ENCODE peak calls at places on chromosomes 3 and 15, in five cellular contexts. G is body of pancreas, E is NCI-H510A treated with DMSO at 0.1 percent for 48 hours, I is NCI-H2081, R is WERI-Rb-1. T is an unnamed sample.

GRCh38 chr3:32296251-32297204 is 58.0 kb downstream of the CMTM8 start:
- DNase-seq in G (peak), I (peak), E (peak), R (peak), T (peak)

GRCh38 chr3:123809597-123809996 is 74.5 kb downstream of the MYLK start:
- DNase-seq in R (no peak), I (no peak), G (no peak), E (no peak), T (no peak)

GRCh38 chr15:90059208-90059985 is 42.9 kb downstream of the IDH2 start:
- DNase-seq in R (no peak), E (peak), I (peak), G (no peak), T (no peak)

GRCh38 chr3:129695203-129695602 is 88.7 kb upstream of the PLXND1 start:
- DNase-seq in I (no peak), E (no peak), R (no peak), G (no peak), T (no peak)

GRCh38 chr15:70720228-70721016 is 42.9 kb downstream of the UACA start:
- DNase-seq in E (no peak), I (no peak), G (no peak), R (no peak), T (no peak)

GRCh38 chr3:186284661-186285060 is 77.4 kb downstream of the DGKG start:
- DNase-seq in R (no peak), G (no peak), I (no peak), E (no peak), T (no peak)

GRCh38 chr15:53453253-53454105 is 306.0 kb downstream of the WDR72 start:
- DNase-seq in G (peak), I (no peak), R (no peak), E (peak), T (no peak)

GRCh38 chr3:99645277-99646106 is 7.1 kb downstream of the COL8A1 start:
- DNase-seq in I (no peak), G (no peak), E (no peak), R (peak), T (peak)

GRCh38 chr3:171672124-171672523 is 138.2 kb downstream of the PLD1 start:
- DNase-seq in G (no peak), E (no peak), R (no peak), I (no peak), T (no peak)

GRCh38 chr3:99023590-99024192 is 122.2 kb upstream of the DCBLD2 start:
- DNase-seq in I (peak), G (no peak), R (no peak), E (peak), T (peak)

GRCh38 chr15:57388199-57388863 is 12.0 kb downstream of the CGNL1 start:
- DNase-seq in G (peak), R (no peak), I (no peak), E (no peak), T (no peak)

GRCh38 chr3:191848818-191849217 is 387.9 kb downstream of the PYDC2 start:
- DNase-seq in G (no peak), R (no peak), E (no peak), I (no peak), T (no peak)

GRCh38 chr15:58260911-58261267 is 122.7 kb downstream of the AQP9 start:
- DNase-seq in E (peak), G (no peak), I (no peak), R (no peak), T (peak)

GRCh38 chr3:170712336-170712735 is 126.5 kb upstream of the SLC7A14 start:
- DNase-seq in G (no peak), R (no peak), I (no peak), E (no peak), T (no peak)

GRCh38 chr3:61537366-61537765 is 24.0 kb upstream of the PTPRG start:
- DNase-seq in E (no peak), I (no peak), G (no peak), R (no peak), T (no peak)

GRCh38 chr3:126421573-126422119 is 26.9 kb downstream of the CFAP100 start:
- DNase-seq in G (no peak), I (no peak), E (no peak), R (no peak), T (no peak)

GRCh38 chr15:67957435-67958139 is 96.5 kb upstream of the PIAS1 start:
- DNase-seq in R (no peak), E (no peak), G (no peak), I (no peak), T (no peak)

GRCh38 chr3:164401923-164402322 is 676.4 kb downstream of the SI start:
- DNase-seq in I (no peak), R (no peak), G (no peak), E (no peak), T (no peak)

GRCh38 chr3:4993276-4994143 is 14.3 kb downstream of the BHLHE40 start:
- DNase-seq in E (no peak), R (no peak), G (peak), I (no peak), T (no peak)

GRCh38 chr3:159740054-159740453 is 248.6 kb upstream of the IL12A start:
- DNase-seq in R (no peak), G (no peak), I (no peak), E (no peak), T (no peak)

GRCh38 chr3:64340636-64341240 is 115.5 kb upstream of the PRICKLE2 start:
- DNase-seq in E (no peak), I (no peak), R (no peak), G (no peak), T (no peak)

GRCh38 chr3:84959470-84960380 is 936 bp downstream of the CADM2 start:
- DNase-seq in E (no peak), I (peak), R (peak), G (no peak), T (peak)

GRCh38 chr15:66625974-66626373 is 60.2 kb upstream of the LCTL start:
- DNase-seq in G (no peak), E (no peak), R (no peak), I (no peak), T (no peak)

GRCh38 chr15:88810449-88810848 is 7.2 kb downstream of the ACAN start:
- DNase-seq in G (no peak), E (no peak), R (no peak), I (no peak), T (no peak)

GRCh38 chr15:99057697-99058420 is 47.0 kb upstream of the SYNM start:
- DNase-seq in I (no peak), G (no peak), E (no peak), R (no peak), T (no peak)

GRCh38 chr3:115285001-115285400 is 137.9 kb upstream of the ZBTB20 start:
- DNase-seq in G (no peak), R (peak), I (no peak), E (no peak), T (no peak)

GRCh38 chr15:39040861-39041260 is 476.2 kb upstream of the RASGRP1 start:
- DNase-seq in G (no peak), R (no peak), E (peak), I (no peak), T (no peak)

GRCh38 chr15:62241135-62241770 is 76.2 kb upstream of the C2CD4B start:
- DNase-seq in I (no peak), R (peak), G (peak), E (no peak), T (peak)

GRCh38 chr15:41501191-41501917 is 7.7 kb downstream of the ITPKA start:
- DNase-seq in E (no peak), R (no peak), I (no peak), G (no peak), T (peak)

GRCh38 chr3:40078590-40078989 is 230.9 kb upstream of the EIF1B start:
- DNase-seq in I (no peak), R (no peak), E (no peak), G (no peak), T (no peak)

GRCh38 chr15:29938701-29939340 is 116.6 kb upstream of the TJP1 start:
- DNase-seq in I (no peak), E (no peak), R (no peak), G (no peak), T (peak)

GRCh38 chr3:31552103-31552502 is 19.4 kb downstream of the STT3B start:
- DNase-seq in R (no peak), G (no peak), I (no peak), E (no peak), T (no peak)

T was measured in NCI-H524.